ENCODE peak calls at places on chromosomes 6 and 20, in four cellular contexts. K, A, R and W are unnamed samples.

GRCh38 chr20:706366-706885 is 30.8 kb upstream of the SCRT2 start:
- DNase-seq in K (no peak), A (no peak), R (no peak), W (no peak)

GRCh38 chr6:44190712-44191111 is 26.0 kb upstream of the MYMX start:
- DNase-seq in K (peak; percentile 27), A (no peak), R (no peak), W (no peak)

GRCh38 chr6:73262701-73263569 is at the start of gene KHDC1:
- DNase-seq in K (no peak), A (no peak), R (peak; percentile 65), W (peak; percentile 52)

GRCh38 chr6:25469797-25470388 is 182.1 kb upstream of the SCGN start:
- DNase-seq in K (no peak), A (no peak), R (no peak), W (no peak)

GRCh38 chr6:123564363-123564762 is 72.4 kb downstream of the TRDN start:
- DNase-seq in K (no peak), A (no peak), R (no peak), W (no peak)

GRCh38 chr6:12884983-12885382 is 168.4 kb downstream of the PHACTR1 start:
- DNase-seq in K (no peak), A (no peak), R (no peak), W (no peak)

GRCh38 chr20:10637062-10637559 is 36.7 kb downstream of the JAG1 start:
- DNase-seq in K (no peak), A (no peak), R (no peak), W (no peak)

GRCh38 chr6:140921366-140922226 is 1211.1 kb upstream of the GJE1 start:
- DNase-seq in K (no peak), A (peak; percentile 61), R (peak; percentile 10), W (peak; percentile 9)

GRCh38 chr20:730005-730404 is 38.3 kb downstream of the SLC52A3 start:
- DNase-seq in K (no peak), A (no peak), R (no peak), W (no peak)

GRCh38 chr6:159929819-159930218 is 39.0 kb downstream of the MAS1 start:
- DNase-seq in K (peak; percentile 73), A (no peak), R (no peak), W (no peak)

GRCh38 chr6:167819640-167820039 is 7.1 kb upstream of the AFDN start:
- DNase-seq in K (no peak), A (no peak), R (no peak), W (no peak)

GRCh38 chr6:88823998-88824397 is 139.4 kb downstream of the RNGTT start:
- DNase-seq in K (no peak), A (peak; percentile 56), R (no peak), W (peak; percentile 34)

GRCh38 chr6:45901777-45902650 is 113.6 kb downstream of the CLIC5 start:
- DNase-seq in K (no peak), A (no peak), R (no peak), W (no peak)

GRCh38 chr6:157323114-157323923 is at the start of gene TMEM242:
- DNase-seq in K (peak; percentile 74), A (peak; percentile 89), R (peak; percentile 91), W (peak; percentile 80)

GRCh38 chr6:106973841-106974336 is 640 bp downstream of the CD24 start:
- DNase-seq in K (no peak), A (no peak), R (no peak), W (no peak)

GRCh38 chr6:170085475-170086401 is 205.1 kb downstream of the DLL1 start:
- DNase-seq in K (no peak), A (no peak), R (no peak), W (no peak)

GRCh38 chr6:105345506-105345905 is 57.4 kb downstream of the PREP start:
- DNase-seq in K (no peak), A (no peak), R (no peak), W (no peak)

GRCh38 chr6:156890627-156891300 is 113.6 kb downstream of the ARID1B start:
- DNase-seq in K (no peak), A (no peak), R (no peak), W (no peak)

GRCh38 chr6:149761438-149761837 is 11.9 kb downstream of the PCMT1 start:
- DNase-seq in K (no peak), A (no peak), R (no peak), W (no peak)

GRCh38 chr6:149771185-149771584 is 21.6 kb downstream of the PCMT1 start:
- DNase-seq in K (no peak), A (no peak), R (no peak), W (no peak)

GRCh38 chr6:149763866-149764265 is 14.3 kb downstream of the PCMT1 start:
- DNase-seq in K (no peak), A (no peak), R (no peak), W (no peak)

GRCh38 chr6:149769676-149770075 is 20.1 kb downstream of the PCMT1 start:
- DNase-seq in K (no peak), A (no peak), R (no peak), W (no peak)

GRCh38 chr6:149766156-149766768 is 16.7 kb downstream of the PCMT1 start:
- DNase-seq in K (no peak), A (no peak), R (no peak), W (no peak)
- TF ChIP-seq KDM1A in K (no peak), A (no peak), R (no peak), W (no peak)

DNA sequence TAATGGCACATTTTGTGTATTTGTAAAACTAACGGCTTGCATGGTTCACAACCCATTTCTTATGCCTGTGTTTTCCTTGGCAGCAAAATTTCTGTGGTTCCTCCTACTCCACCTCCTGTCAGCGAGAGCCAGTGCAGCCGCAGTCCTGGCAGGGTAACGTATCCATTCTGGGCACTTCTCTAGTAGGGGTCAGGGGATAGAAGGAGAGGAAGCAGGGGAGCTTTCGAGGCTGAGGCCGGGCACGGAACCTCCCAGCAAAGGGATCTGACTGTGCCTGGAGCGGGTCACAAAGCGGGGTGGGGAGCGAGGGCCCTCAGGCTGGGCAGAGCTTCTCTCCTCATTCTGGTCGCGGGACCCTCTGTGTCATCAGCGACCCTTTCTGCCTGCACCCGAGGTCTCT is 58.4 kb downstream of the SYTL3 start:
- DNase-seq in K (no peak), A (no peak), R (no peak), W (no peak)
- TF ChIP-seq POLR2AphosphoS2 in K (no peak), A (no peak), R (no peak), W (no peak)

DNA sequence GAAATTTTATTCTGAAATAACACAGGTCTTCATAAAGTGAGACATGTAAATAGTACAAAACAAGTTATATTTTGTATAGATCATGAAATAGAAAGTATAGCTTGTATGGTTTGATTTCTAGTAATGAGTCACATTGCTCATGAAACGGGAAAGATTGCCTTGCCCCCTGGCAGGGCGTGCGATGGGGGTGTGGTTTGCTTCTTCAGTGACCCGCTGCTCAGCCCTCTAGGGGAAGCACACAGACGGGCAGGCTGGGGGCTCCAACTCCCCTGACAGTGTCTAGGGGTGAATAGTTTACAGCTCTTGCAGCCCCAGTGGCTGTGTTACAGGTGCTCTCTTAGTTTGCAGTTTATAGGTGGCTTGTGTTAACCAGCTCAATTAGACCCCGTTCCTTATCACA is 170.5 kb upstream of the RGS17 start:
- DNase-seq in K (no peak), A (no peak), R (no peak), W (no peak)
- TF ChIP-seq ESRRA in K (no peak), A (no peak), R (no peak), W (no peak)

GRCh38 chr20:31720486-31721407 is 1.9 kb downstream of the BCL2L1 start:
- DNase-seq in K (no peak), A (peak; percentile 94), R (no peak), W (no peak)
- TF ChIP-seq KDM1A in K (no peak), A (peak; percentile 75), R (peak; percentile 8), W (no peak)

DNA sequence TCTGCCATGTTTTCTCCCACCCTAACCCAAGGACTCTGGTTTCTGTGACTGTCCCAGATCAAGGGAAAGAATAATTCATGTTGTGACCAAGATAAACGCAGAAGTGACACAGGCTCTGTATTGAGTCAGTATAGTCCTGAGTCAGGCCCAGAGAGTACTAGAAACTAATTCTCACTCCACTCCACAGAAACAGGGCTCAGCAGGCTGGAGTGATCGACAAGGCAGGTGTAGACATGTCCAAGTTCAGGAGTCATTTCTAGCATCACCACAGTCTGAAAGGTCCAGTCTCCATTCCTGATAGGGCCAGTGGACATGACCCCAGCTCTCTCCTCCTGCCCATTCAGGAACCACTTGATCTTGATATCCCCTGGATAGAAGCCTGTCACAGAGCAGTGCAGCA is 2.7 kb downstream of the HLA-DOB start:
- DNase-seq in K (no peak), A (no peak), R (no peak), W (no peak)
- TF ChIP-seq POLR2AphosphoS2 in K (no peak), A (no peak), R (no peak), W (no peak)

GRCh38 chr20:17898548-17898994 is 70.0 kb downstream of the SNX5 start:
- DNase-seq in K (no peak), A (peak; percentile 80), R (peak; percentile 53), W (peak; percentile 73)
- TF ChIP-seq ESRRA in K (no peak), A (no peak), R (no peak), W (no peak)